ENCODE peak calls at places on chromosomes 2 and 18, in four cellular contexts. N is HEK293T; W is activated naive CD4-positive, alpha-beta T cell treated with anti-CD3 and anti-CD28 coated beads for 36 hours; I is HS-27A. Q is an unnamed sample.

GRCh38 chr2:16493788-16494187 is 171.8 kb downstream of the CYRIA start:
- DNase-seq in N (no peak), W (no peak), I (no peak), Q (no peak)

GRCh38 chr2:28545590-28546195 is 49.8 kb downstream of the PLB1 start:
- DNase-seq in N (no peak), W (peak; percentile 18), I (no peak), Q (no peak)

GRCh38 chr2:60926751-60927568 is 45.6 kb downstream of the REL start:
- DNase-seq in N (no peak), W (no peak), I (no peak), Q (no peak)

GRCh38 chr18:35949903-35950627 is 22.4 kb upstream of the RMP24 start:
- DNase-seq in N (peak; percentile 91), W (peak; percentile 61), I (no peak), Q (peak; percentile 77)

GRCh38 chr2:64773461-64774118 is 119.9 kb upstream of the SERTAD2 start:
- DNase-seq in N (no peak), W (no peak), I (no peak), Q (no peak)

GRCh38 chr2:163157411-163157810 is 318.8 kb upstream of the KCNH7 start:
- DNase-seq in N (no peak), W (no peak), I (no peak), Q (no peak)

GRCh38 chr2:26243643-26244478 is 571 bp downstream of the HADHA start:
- DNase-seq in N (peak; percentile 16), W (peak; percentile 25), I (no peak), Q (peak; percentile 37)

GRCh38 chr2:2269426-2269825 is 61.6 kb downstream of the MYT1L start:
- DNase-seq in N (no peak), W (no peak), I (no peak), Q (no peak)

GRCh38 chr2:26018184-26018716 is 15.6 kb upstream of the RAB10 start:
- DNase-seq in N (peak; percentile 42), W (peak; percentile 57), I (peak; percentile 49), Q (no peak)

GRCh38 chr18:22688877-22689496 is 244.1 kb upstream of the RBBP8 start:
- DNase-seq in N (no peak), W (no peak), I (no peak), Q (no peak)

GRCh38 chr2:64853894-64854293 is 135.3 kb upstream of the SLC1A4 start:
- DNase-seq in N (no peak), W (no peak), I (no peak), Q (no peak)

GRCh38 chr2:100945930-100946607 is 56.0 kb upstream of the RPL31 start:
- DNase-seq in N (no peak), W (no peak), I (no peak), Q (no peak)

GRCh38 chr18:79059456-79059855 is 9.7 kb upstream of the ATP9B start:
- DNase-seq in N (no peak), W (no peak), I (no peak), Q (no peak)

GRCh38 chr2:43207553-43208300 is 18.7 kb downstream of the ZFP36L2 start:
- DNase-seq in N (no peak), W (no peak), I (no peak), Q (no peak)

GRCh38 chr18:36187138-36187825 is at the start of gene MOCOS:
- DNase-seq in N (peak; percentile 96), W (peak; percentile 36), I (peak; percentile 24), Q (peak; percentile 61)

GRCh38 chr18:69974365-69974764 is 26.7 kb upstream of the CD226 start:
- DNase-seq in N (no peak), W (no peak), I (no peak), Q (no peak)

Q was measured in neuronal stem cell.